ENCODE peak calls at places on chromosomes 16 and 17, in ten cellular contexts. X is memory B cell; I is CD4-positive, alpha-beta T cell; G is anterior cingulate cortex; Z is A549; C is heart left ventricle; R is neural crest cell; T is RPMI8226; N is tibial artery; W is stimulated activated CD8-positive, alpha-beta memory T cell treated with anti-CD3 and anti-CD28 coated beads, Interleukin-12 subunit alpha, Interleukin-12 subunit beta, amount 100 ng/mL, for 1 hour. P is an unnamed sample.

GRCh38 chr16:25798065-25798464 is 106.3 kb downstream of the HS3ST4 start:
- DNase-seq in R (no peak), X (no peak), W (no peak), I (no peak), T (no peak), G (no peak), N (no peak), C (no peak), Z (no peak), P (no peak)

GRCh38 chr17:78399693-78400144 is 21.3 kb downstream of the PGS1 start:
- DNase-seq in I (no peak), W (no peak), G (no peak), X (no peak), C (no peak), N (no peak), Z (no peak), R (no peak), T (no peak), P (no peak)

GRCh38 chr17:50272711-50273653 is 1.3 kb upstream of the TMEM92 start:
- DNase-seq in I (peak), W (peak), C (peak), N (peak), R (peak), Z (peak), X (peak), T (peak), G (no peak), P (no peak)

GRCh38 chr16:22941970-22942501 is 128.1 kb downstream of the HS3ST2 start:
- DNase-seq in Z (no peak), N (no peak), C (no peak), W (no peak), G (no peak), T (no peak), I (no peak), R (no peak), X (no peak), P (no peak)

GRCh38 chr16:10031473-10031872 is 150.8 kb downstream of the GRIN2A start:
- DNase-seq in T (no peak), Z (no peak), G (no peak), R (no peak), W (no peak), I (no peak), X (no peak), N (no peak), C (no peak), P (no peak)

GRCh38 chr16:29029168-29029994 is 44.5 kb downstream of the LAT start:
- DNase-seq in N (no peak), R (no peak), T (peak), Z (peak), G (no peak), I (peak), C (peak), X (no peak), W (peak), P (peak)

GRCh38 chr17:57948555-57949420 is 6.4 kb downstream of the CUEDC1 start:
- DNase-seq in X (no peak), G (no peak), C (peak), T (peak), I (no peak), W (no peak), Z (peak), R (no peak), N (no peak), P (no peak)

GRCh38 chr17:61475726-61476125 is 23.5 kb downstream of the TBX4 start:
- DNase-seq in N (no peak), I (no peak), T (no peak), W (no peak), R (no peak), C (peak), Z (no peak), X (no peak), G (no peak), P (no peak)

GRCh38 chr17:39063681-39064069 is 87.8 kb downstream of the PLXDC1 start:
- DNase-seq in I (no peak), X (no peak), W (no peak), T (no peak), Z (no peak), N (no peak), R (no peak), G (no peak), C (no peak), P (no peak)

GRCh38 chr17:18141210-18141803 is 32.8 kb downstream of the MYO15A start:
- DNase-seq in C (no peak), G (no peak), T (peak), Z (peak), X (peak), R (peak), W (peak), N (no peak), I (peak), P (no peak)

P was measured in ureter.